ENCODE peak calls at places on chromosomes 13 and 19, in eight cellular contexts. S, K, L, W, B, I, J and Q are unnamed samples.

GRCh38 chr19:11578342-11579142 is 1.1 kb upstream of the ACP5 start:
- DNase-seq in S (no peak), K (no peak), L (no peak), W (no peak), B (no peak), I (no peak), J (peak; percentile 18), Q (no peak)

GRCh38 chr19:6532244-6532999 is 1.6 kb downstream of the TNFSF9 start:
- DNase-seq in S (no peak), K (no peak), L (no peak), W (no peak), B (peak; percentile 52), I (no peak), J (no peak), Q (no peak)

GRCh38 chr13:73060251-73061160 is 1.7 kb downstream of the KLF5 start:
- DNase-seq in S (no peak), K (no peak), L (no peak), W (no peak), B (no peak), I (peak; percentile 64), J (no peak), Q (no peak)

GRCh38 chr19:56137405-56137804 is 3.7 kb upstream of the ZNF444 start:
- DNase-seq in S (no peak), K (no peak), L (no peak), W (no peak), B (no peak), I (no peak), J (no peak), Q (no peak)

GRCh38 chr19:32671883-32672282 is 3.1 kb downstream of the ANKRD27 start:
- DNase-seq in S (no peak), K (no peak), L (no peak), W (no peak), B (no peak), I (no peak), J (no peak), Q (no peak)

GRCh38 chr19:38985262-38985661 is 9.7 kb upstream of the FBXO17 start:
- DNase-seq in S (no peak), K (no peak), L (no peak), W (no peak), B (no peak), I (no peak), J (no peak), Q (no peak)

GRCh38 chr19:1747285-1748114 is 5.8 kb upstream of the ONECUT3 start:
- DNase-seq in S (peak; percentile 45), K (no peak), L (peak; percentile 22), W (no peak), B (no peak), I (peak; percentile 95), J (no peak), Q (no peak)

GRCh38 chr13:48653074-48654054 is at the start of gene CYSLTR2:
- DNase-seq in S (no peak), K (no peak), L (no peak), W (no peak), B (peak; percentile 37), I (no peak), J (no peak), Q (no peak)

GRCh38 chr13:109939838-109940237 is 153.5 kb upstream of the IRS2 start:
- DNase-seq in S (no peak), K (no peak), L (no peak), W (no peak), B (no peak), I (no peak), J (no peak), Q (no peak)

GRCh38 chr13:48158290-48158689 is 63.4 kb upstream of the MED4 start:
- DNase-seq in S (no peak), K (no peak), L (no peak), W (no peak), B (no peak), I (no peak), J (no peak), Q (no peak)

GRCh38 chr13:100550433-100550832 is 38.2 kb downstream of the GGACT start:
- DNase-seq in S (no peak), K (no peak), L (no peak), W (peak; percentile 31), B (no peak), I (no peak), J (no peak), Q (peak; percentile 25)

GRCh38 chr13:20812890-20813289 is 39.1 kb upstream of the EEF1AKMT1 start:
- DNase-seq in S (no peak), K (no peak), L (no peak), W (no peak), B (no peak), I (no peak), J (no peak), Q (no peak)

GRCh38 chr19:55820037-55820436 is 11.8 kb downstream of the NLRP11 start:
- DNase-seq in S (no peak), K (no peak), L (no peak), W (no peak), B (no peak), I (no peak), J (no peak), Q (no peak)

GRCh38 chr19:6070179-6071102 is 39.9 kb downstream of the RFX2 start:
- DNase-seq in S (no peak), K (no peak), L (no peak), W (no peak), B (no peak), I (no peak), J (no peak), Q (no peak)

GRCh38 chr19:1997353-1998233 is 17.9 kb downstream of the BTBD2 start:
- DNase-seq in S (no peak), K (no peak), L (no peak), W (no peak), B (no peak), I (no peak), J (no peak), Q (no peak)